ENCODE peak calls at places on chromosome X, in five cellular contexts. R is HCT116, M is SK-N-SH, C is Panc1, Y is stomach. I is an unnamed sample.

GRCh38 chrX:115582035-115582870 is 21.3 kb downstream of the PLS3 start:
- DNase-seq in R (no peak), M (no peak), C (no peak), Y (no peak), I (no peak)

GRCh38 chrX:28391528-28391927 is 195.7 kb upstream of the IL1RAPL1 start:
- DNase-seq in R (no peak), M (no peak), C (no peak), Y (no peak), I (no peak)

GRCh38 chrX:133538148-133538547 is 122.9 kb upstream of the GPC4 start:
- DNase-seq in R (no peak), M (no peak), C (no peak), Y (no peak), I (no peak)

GRCh38 chrX:131895002-131895401 is 128.1 kb upstream of the STK26 start:
- DNase-seq in R (no peak), M (no peak), C (no peak), Y (no peak), I (no peak)

GRCh38 chrX:49838374-49838773 is 9.3 kb downstream of the PAGE4 start:
- DNase-seq in R (peak), M (peak), C (peak), Y (peak), I (peak)

GRCh38 chrX:50747471-50747900 is 66.5 kb downstream of the SHROOM4 start:
- DNase-seq in R (no peak), M (peak), C (peak), Y (no peak), I (no peak)

GRCh38 chrX:98380106-98380505 is 1496.4 kb downstream of the RPA4 start:
- DNase-seq in R (no peak), M (no peak), C (no peak), Y (no peak), I (no peak)

GRCh38 chrX:46326161-46326560 is 219.1 kb downstream of the ZNF674 start:
- DNase-seq in R (no peak), M (no peak), C (no peak), Y (no peak), I (no peak)

GRCh38 chrX:20315140-20315539 is 48.4 kb upstream of the RPS6KA3 start:
- DNase-seq in R (no peak), M (no peak), C (no peak), Y (no peak), I (peak)

GRCh38 chrX:129545408-129545807 is 5.3 kb downstream of the OCRL start:
- DNase-seq in R (no peak), M (no peak), C (no peak), Y (no peak), I (no peak)

DNA sequence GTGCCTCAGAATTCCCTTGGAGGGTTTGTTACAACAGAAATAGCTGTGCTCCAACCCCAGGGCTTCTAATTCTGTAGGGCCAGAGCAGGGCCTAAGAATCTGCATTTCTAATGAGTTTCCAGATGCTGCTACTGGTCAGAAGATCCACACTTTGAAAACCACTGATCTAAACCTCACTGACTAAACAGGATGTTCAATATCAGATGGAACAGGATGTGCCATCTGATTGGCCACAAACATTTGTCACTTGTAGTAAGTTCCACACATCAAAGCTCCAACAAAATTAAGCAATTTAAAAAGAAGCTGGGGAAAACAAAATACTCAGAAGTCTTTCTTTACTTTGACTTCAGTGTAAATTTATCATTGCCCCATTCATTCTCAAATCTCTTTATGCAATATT is 14.3 kb downstream of the CASK start:
- DNase-seq in R (no peak), M (no peak), C (no peak), Y (no peak), I (no peak)
- H3K27ac ChIP-seq in R (no peak), M (no peak), C (no peak), Y (no peak), I (no peak)

GRCh38 chrX:120560405-120560841 is 339 bp downstream of the CUL4B start:
- DNase-seq in R (no peak), M (no peak), C (peak), Y (peak), I (peak)

GRCh38 chrX:120559799-120560198 is 963 bp downstream of the CUL4B start:
- DNase-seq in R (no peak), M (no peak), C (no peak), Y (no peak), I (no peak)

GRCh38 chrX:120562569-120562926 is 1.8 kb upstream of the CUL4B start:
- DNase-seq in R (no peak), M (no peak), C (no peak), Y (no peak), I (no peak)

GRCh38 chrX:120561634-120562568 is 1.1 kb upstream of the CUL4B start:
- DNase-seq in R (no peak), M (no peak), C (no peak), Y (no peak), I (no peak)

GRCh38 chrX:120560842-120561633 is at the start of gene CUL4B:
- DNase-seq in R (peak), M (peak), C (peak), Y (peak), I (peak)
- TF ChIP-seq POLR2AphosphoS5 in R (peak), M (no peak), C (peak), Y (peak), I (peak)

GRCh38 chrX:153946910-153947769 is 2.7 kb upstream of the RENBP start:
- DNase-seq in R (peak), M (peak), C (no peak), Y (peak), I (peak)
- H3K27ac ChIP-seq in R (peak), M (no peak), C (peak), Y (peak), I (peak)

GRCh38 chrX:39630344-39630743 is 467.4 kb downstream of the BCOR start:
- DNase-seq in R (no peak), M (no peak), C (no peak), Y (no peak), I (no peak)
- TF ChIP-seq POLR2AphosphoS5 in R (no peak), M (no peak), C (no peak), Y (no peak), I (no peak)

GRCh38 chrX:2708016-2708415 is 16.9 kb downstream of the CD99 start:
- DNase-seq in R (no peak), M (no peak), C (no peak), Y (no peak), I (no peak)

GRCh38 chrX:2708601-2709200 is 17.6 kb downstream of the CD99 start:
- DNase-seq in R (no peak), M (no peak), C (no peak), Y (no peak), I (peak)

GRCh38 chrX:2705461-2705860 is 14.4 kb downstream of the CD99 start:
- DNase-seq in R (no peak), M (no peak), C (no peak), Y (no peak), I (no peak)

GRCh38 chrX:2705036-2705435 is 13.9 kb downstream of the CD99 start:
- DNase-seq in R (no peak), M (no peak), C (no peak), Y (no peak), I (no peak)

GRCh38 chrX:2707334-2707760 is 16.3 kb downstream of the CD99 start:
- DNase-seq in R (peak), M (peak), C (peak), Y (peak), I (peak)
- H3K27ac ChIP-seq in R (no peak), M (no peak), C (no peak), Y (peak), I (peak)

DNA sequence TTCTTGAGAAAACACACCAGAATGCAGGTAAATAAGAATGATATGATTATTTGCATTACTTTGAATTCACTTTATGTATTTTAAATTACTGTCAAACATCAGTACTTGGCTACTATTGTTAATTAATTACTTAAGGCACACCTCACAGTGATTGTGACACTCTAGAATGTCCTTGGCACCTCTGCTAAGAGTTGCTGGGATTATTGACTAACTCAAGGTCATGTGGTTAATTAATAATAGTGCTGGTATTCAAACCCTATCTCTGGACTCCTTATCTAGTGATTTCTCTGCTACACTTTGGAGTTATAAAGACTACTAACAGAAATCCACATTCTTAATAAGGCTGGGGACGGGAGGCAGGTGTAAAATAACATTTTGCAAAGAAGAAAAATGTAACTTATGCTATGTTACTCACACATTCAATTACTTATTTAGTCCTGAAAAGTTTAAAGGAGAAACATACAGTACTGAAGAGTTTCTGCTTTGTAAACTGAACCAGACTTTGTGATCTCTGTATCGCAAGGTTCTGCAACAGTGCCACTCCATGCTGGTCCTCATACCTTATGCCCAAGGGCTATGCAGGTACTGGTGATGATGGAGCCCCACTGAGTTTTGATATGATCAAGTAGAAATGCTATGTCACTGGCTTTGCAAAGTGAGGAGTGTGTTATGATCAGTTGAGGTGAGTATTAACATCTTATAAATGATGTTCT is 242.7 kb downstream of the MID1IP1 start:
- DNase-seq in R (no peak), M (no peak), C (no peak), Y (no peak), I (no peak)
- TF ChIP-seq POLR2AphosphoS5 in R (no peak), M (no peak), C (no peak), Y (no peak), I (no peak)

DNA sequence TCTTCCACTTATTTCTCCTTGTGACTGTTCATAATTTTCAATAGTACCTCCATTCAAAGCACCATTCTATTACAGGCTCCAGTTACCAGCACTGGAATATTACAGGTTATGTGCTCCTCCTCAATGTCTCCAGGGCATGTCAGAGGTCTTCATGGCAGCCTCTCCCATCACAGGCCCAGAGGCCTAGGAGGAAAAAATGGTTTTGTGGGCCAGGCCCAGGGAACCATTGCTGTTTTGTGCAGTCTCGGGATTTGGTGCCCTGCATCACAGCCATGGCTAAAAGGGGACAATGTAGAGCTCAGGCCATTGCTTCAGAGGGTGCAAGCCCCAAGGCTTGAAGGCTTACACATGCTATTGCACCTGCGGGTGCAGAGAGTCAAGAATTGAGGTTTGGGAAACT is 7.2 kb upstream of the PNMA3 start:
- DNase-seq in R (no peak), M (no peak), C (no peak), Y (no peak), I (no peak)
- H3K27ac ChIP-seq in R (no peak), M (no peak), C (no peak), Y (no peak), I (no peak)